ENCODE peak calls at places on chromosomes 5 and 9, in five cellular contexts. R is anterior cingulate cortex; Q is activated T-cell treated with anti-CD3 and anti-CD28 coated beads, Interleukin-2, amount 50 U/mL, for 24 hours; K is small intestine; A is LHCN-M2. D is an unnamed sample.

GRCh38 chr9:36928670-36929349 is 105.3 kb downstream of the PAX5 start:
- DNase-seq in R (no peak), Q (no peak), K (no peak), A (peak), D (no peak)

GRCh38 chr5:72951850-72952468 is 3.9 kb upstream of the FCHO2 start:
- DNase-seq in R (no peak), Q (no peak), K (peak), A (peak), D (no peak)

GRCh38 chr5:76402880-76403712 is at the start of gene IQGAP2:
- DNase-seq in R (peak), Q (peak), K (peak), A (peak), D (peak)

GRCh38 chr9:17800397-17800796 is 221.5 kb downstream of the SH3GL2 start:
- DNase-seq in R (no peak), Q (no peak), K (no peak), A (no peak), D (no peak)

GRCh38 chr9:75148551-75148950 is 60.2 kb downstream of the OSTF1 start:
- DNase-seq in R (no peak), Q (no peak), K (no peak), A (peak), D (no peak)

GRCh38 chr5:147081256-147081872 is 153.5 kb upstream of the STK32A start:
- DNase-seq in R (peak), Q (no peak), K (no peak), A (no peak), D (no peak)

GRCh38 chr9:133348763-133349573 is 950 bp downstream of the RPL7A start:
- DNase-seq in R (no peak), Q (no peak), K (no peak), A (no peak), D (no peak)

GRCh38 chr5:62064993-62065392 is 241.0 kb upstream of the KIF2A start:
- DNase-seq in R (no peak), Q (no peak), K (no peak), A (peak), D (no peak)

GRCh38 chr5:180783340-180784052 is 19.1 kb downstream of the MGAT1 start:
- DNase-seq in R (no peak), Q (no peak), K (no peak), A (no peak), D (no peak)

GRCh38 chr5:98349990-98350365 is 423.5 kb upstream of the RGMB start:
- DNase-seq in R (no peak), Q (no peak), K (no peak), A (no peak), D (no peak)

GRCh38 chr5:138663009-138663408 is 87.8 kb upstream of the HSPA9 start:
- DNase-seq in R (no peak), Q (peak), K (no peak), A (no peak), D (no peak)

GRCh38 chr9:97924386-97924785 is 2.1 kb upstream of the TRMO start:
- DNase-seq in R (no peak), Q (no peak), K (no peak), A (no peak), D (no peak)

GRCh38 chr9:109166171-109166770 is 778 bp downstream of the FRRS1L start:
- DNase-seq in R (no peak), Q (no peak), K (no peak), A (no peak), D (no peak)

GRCh38 chr5:100909034-100909433 is 6.0 kb upstream of the ST8SIA4 start:
- DNase-seq in R (no peak), Q (no peak), K (no peak), A (no peak), D (no peak)

GRCh38 chr5:33850100-33850594 is 41.6 kb downstream of the ADAMTS12 start:
- DNase-seq in R (no peak), Q (peak), K (no peak), A (peak), D (no peak)

GRCh38 chr5:135119497-135119896 is 85.5 kb upstream of the PITX1 start:
- DNase-seq in R (no peak), Q (no peak), K (no peak), A (no peak), D (no peak)

GRCh38 chr5:67030289-67031069 is 166.1 kb downstream of the CD180 start:
- DNase-seq in R (no peak), Q (no peak), K (no peak), A (no peak), D (no peak)

GRCh38 chr5:112979723-112980122 is 3.1 kb downstream of the DCP2 start:
- DNase-seq in R (no peak), Q (no peak), K (no peak), A (no peak), D (no peak)

GRCh38 chr9:68739631-68740174 is 34.7 kb downstream of the PIP5K1B start:
- DNase-seq in R (no peak), Q (no peak), K (peak), A (no peak), D (no peak)

GRCh38 chr5:14143843-14144585 is 872 bp downstream of the TRIO start:
- DNase-seq in R (no peak), Q (peak), K (peak), A (no peak), D (no peak)

GRCh38 chr9:109568568-109569210 is 70.6 kb upstream of the PTPN3 start:
- DNase-seq in R (no peak), Q (no peak), K (no peak), A (peak), D (no peak)

GRCh38 chr9:100595391-100596199 is 17.7 kb downstream of the CAVIN4 start:
- DNase-seq in R (no peak), Q (no peak), K (peak), A (peak), D (no peak)

GRCh38 chr5:149037819-149038218 is 25.0 kb downstream of the SH3TC2 start:
- DNase-seq in R (no peak), Q (no peak), K (no peak), A (peak), D (no peak)

GRCh38 chr9:14466429-14466818 is 152.5 kb upstream of the NFIB start:
- DNase-seq in R (no peak), Q (no peak), K (no peak), A (no peak), D (no peak)

GRCh38 chr9:72954431-72955420 is 1.9 kb upstream of the ALDH1A1 start:
- DNase-seq in R (no peak), Q (no peak), K (no peak), A (peak), D (no peak)

GRCh38 chr5:17203329-17204132 is 13.9 kb upstream of the BASP1 start:
- DNase-seq in R (no peak), Q (no peak), K (peak), A (peak), D (no peak)

GRCh38 chr9:131162886-131163285 is 37.5 kb downstream of the NUP214 start:
- DNase-seq in R (no peak), Q (no peak), K (no peak), A (no peak), D (no peak)

GRCh38 chr5:73318308-73318719 is 130.3 kb downstream of the FOXD1 start:
- DNase-seq in R (no peak), Q (no peak), K (no peak), A (no peak), D (no peak)

GRCh38 chr5:124289641-124290201 is 456.7 kb downstream of the ZNF608 start:
- DNase-seq in R (no peak), Q (no peak), K (peak), A (no peak), D (no peak)

GRCh38 chr5:7904170-7904569 is 35.2 kb downstream of the MTRR start:
- DNase-seq in R (no peak), Q (no peak), K (no peak), A (peak), D (no peak)

GRCh38 chr5:75611324-75612210 is at the start of gene ANKDD1B:
- DNase-seq in R (no peak), Q (peak), K (peak), A (peak), D (no peak)

GRCh38 chr9:115157245-115157674 is 39.3 kb upstream of the TNC start:
- DNase-seq in R (no peak), Q (no peak), K (peak), A (peak), D (no peak)

GRCh38 chr5:115872447-115872846 is 30.7 kb downstream of the AP3S1 start:
- DNase-seq in R (no peak), Q (no peak), K (no peak), A (no peak), D (no peak)

GRCh38 chr5:170809551-170809950 is 26.0 kb downstream of the GABRP start:
- DNase-seq in R (no peak), Q (no peak), K (peak), A (peak), D (no peak)

GRCh38 chr9:116873937-116874900 is 187.1 kb downstream of the TRIM32 start:
- DNase-seq in R (no peak), Q (no peak), K (peak), A (no peak), D (no peak)

GRCh38 chr5:14112998-14113652 is 30.0 kb upstream of the TRIO start:
- DNase-seq in R (no peak), Q (no peak), K (peak), A (no peak), D (no peak)

GRCh38 chr9:38689678-38690077 is 30.3 kb downstream of the FAM240B start:
- DNase-seq in R (no peak), Q (no peak), K (no peak), A (peak), D (no peak)

GRCh38 chr5:82815871-82816270 is 261.3 kb downstream of the TMEM167A start:
- DNase-seq in R (no peak), Q (no peak), K (no peak), A (peak), D (no peak)

D was measured in cardiac septum.